ENCODE peak calls at places on chromosomes 12 and 14, in eight cellular contexts. N, Y, B, G, F, L, Q and R are unnamed samples.

GRCh38 chr12:90333939-90334338 is 621.0 kb downstream of the CCER1 start:
- DNase-seq in N (peak; percentile 3), Y (no peak), B (peak; percentile 53), G (no peak), F (no peak), L (no peak), Q (no peak), R (no peak)

GRCh38 chr12:114201794-114202193 is 204.2 kb downstream of the TBX5 start:
- DNase-seq in N (no peak), Y (no peak), B (no peak), G (no peak), F (no peak), L (no peak), Q (no peak), R (no peak)

GRCh38 chr12:50641566-50641965 is 122.3 kb upstream of the ATF1 start:
- DNase-seq in N (no peak), Y (no peak), B (no peak), G (no peak), F (no peak), L (no peak), Q (no peak), R (no peak)

GRCh38 chr14:65658202-65658601 is 245.7 kb downstream of the FUT8 start:
- DNase-seq in N (peak; percentile 67), Y (peak; percentile 13), B (no peak), G (no peak), F (no peak), L (no peak), Q (no peak), R (no peak)

GRCh38 chr12:7093892-7094291 is 1.6 kb upstream of the C1R start:
- DNase-seq in N (peak; percentile 83), Y (no peak), B (no peak), G (no peak), F (no peak), L (no peak), Q (peak; percentile 77), R (peak; percentile 79)

GRCh38 chr14:54438703-54439102 is 2.5 kb downstream of the CNIH1 start:
- DNase-seq in N (no peak), Y (no peak), B (no peak), G (no peak), F (no peak), L (no peak), Q (no peak), R (no peak)

GRCh38 chr12:53751336-53752191 is at the start of gene CISTR:
- DNase-seq in N (peak; percentile 35), Y (no peak), B (no peak), G (peak; percentile 52), F (peak; percentile 20), L (peak; percentile 60), Q (no peak), R (peak; percentile 49)

GRCh38 chr12:111437816-111438454 is 32.2 kb downstream of the SH2B3 start:
- DNase-seq in N (peak; percentile 92), Y (peak; percentile 56), B (peak; percentile 95), G (no peak), F (no peak), L (peak; percentile 76), Q (no peak), R (peak; percentile 79)

GRCh38 chr12:85835810-85836715 is at the start of gene RASSF9:
- DNase-seq in N (peak; percentile 90), Y (no peak), B (peak; percentile 84), G (peak; percentile 82), F (no peak), L (peak; percentile 77), Q (no peak), R (peak; percentile 91)

GRCh38 chr12:32532415-32532814 is 133.1 kb downstream of the FGD4 start:
- DNase-seq in N (no peak), Y (no peak), B (no peak), G (no peak), F (no peak), L (no peak), Q (no peak), R (no peak)

GRCh38 chr12:124512667-124513296 is 54.6 kb downstream of the NCOR2 start:
- DNase-seq in N (peak; percentile 93), Y (no peak), B (peak; percentile 96), G (peak; percentile 87), F (no peak), L (peak; percentile 88), Q (peak; percentile 95), R (peak; percentile 93)

GRCh38 chr14:103131580-103131979 is 8.3 kb downstream of the TNFAIP2 start:
- DNase-seq in N (no peak), Y (no peak), B (no peak), G (peak; percentile 35), F (no peak), L (no peak), Q (no peak), R (no peak)

GRCh38 chr12:132348176-132348575 is 18.8 kb upstream of the GALNT9 start:
- DNase-seq in N (no peak), Y (no peak), B (no peak), G (no peak), F (no peak), L (peak; percentile 32), Q (no peak), R (no peak)
- H3K27me3 ChIP-seq in N (peaks cover 43% of the 10 kb centered on the region), Y (peaks cover 8% of the 10 kb centered on the region), B (no peaks in the 10 kb centered on the region), G (no peaks in the 10 kb centered on the region), F (no peaks in the 10 kb centered on the region), L (peaks cover 28% of the 10 kb centered on the region), Q (peaks cover 70% of the 10 kb centered on the region), R (peaks cover 66% of the 10 kb centered on the region)

GRCh38 chr12:56256326-56256960 is 1.7 kb downstream of the ANKRD52 start:
- DNase-seq in N (peak; percentile 82), Y (no peak), B (no peak), G (no peak), F (no peak), L (no peak), Q (no peak), R (peak; percentile 59)
- H3K4me3 ChIP-seq in N (peak overlapping the region; percentile 96), Y (no peak overlapping the region), B (no peak overlapping the region), G (no peak overlapping the region), F (no peak overlapping the region), L (no peak overlapping the region), Q (peak overlapping the region; percentile 79), R (peak overlapping the region; percentile 86)

GRCh38 chr12:61291647-61292046 is 968.6 kb upstream of the USP15 start:
- DNase-seq in N (no peak), Y (no peak), B (no peak), G (no peak), F (no peak), L (no peak), Q (no peak), R (no peak)

GRCh38 chr12:61290473-61290872 is 969.7 kb upstream of the USP15 start:
- DNase-seq in N (no peak), Y (no peak), B (no peak), G (no peak), F (no peak), L (no peak), Q (no peak), R (no peak)
- H3K9me3 ChIP-seq in N (no peaks in the 10 kb centered on the region), Y (peaks cover 2% of the 10 kb centered on the region), B (peaks cover 4% of the 10 kb centered on the region), G (no peaks in the 10 kb centered on the region), F (no peaks in the 10 kb centered on the region), L (peaks cover 27% of the 10 kb centered on the region), Q (peaks cover 14% of the 10 kb centered on the region), R (peaks cover 16% of the 10 kb centered on the region)

DNA sequence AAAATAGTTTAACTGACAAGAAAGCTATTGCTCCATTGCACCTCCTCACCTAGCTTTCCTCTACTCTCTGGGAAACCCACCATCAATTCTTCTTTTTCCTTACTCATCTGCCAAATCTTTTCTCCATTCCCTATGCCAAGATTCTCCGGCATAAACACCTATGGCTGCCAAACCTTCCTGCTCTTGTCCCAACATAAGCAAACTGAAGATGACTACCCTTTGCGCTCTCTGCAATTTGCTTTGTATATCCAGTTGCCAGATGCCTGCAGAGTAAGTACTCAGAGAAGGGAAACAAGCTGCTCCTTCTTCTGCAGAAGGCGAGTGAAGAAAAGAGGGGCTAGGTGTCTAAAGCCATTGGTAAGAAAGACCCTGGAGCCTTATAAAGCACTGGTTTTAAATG is 11.5 kb downstream of the PTGER2 start:
- DNase-seq in N (no peak), Y (no peak), B (no peak), G (no peak), F (no peak), L (no peak), Q (no peak), R (no peak)
- H3K27me3 ChIP-seq in N (no peaks in the 10 kb centered on the region), Y (no peaks in the 10 kb centered on the region), B (peaks cover 1% of the 10 kb centered on the region), G (no peaks in the 10 kb centered on the region), F (no peaks in the 10 kb centered on the region), L (no peaks in the 10 kb centered on the region), Q (no peaks in the 10 kb centered on the region), R (no peaks in the 10 kb centered on the region)

GRCh38 chr12:14418526-14418925 is 53.0 kb downstream of the ATF7IP start:
- DNase-seq in N (peak; percentile 56), Y (no peak), B (peak; percentile 83), G (no peak), F (no peak), L (no peak), Q (no peak), R (peak; percentile 63)
- H3K4me3 ChIP-seq in N (peak overlapping the region; percentile 24), Y (no peak overlapping the region), B (no peak overlapping the region), G (no peak overlapping the region), F (peak overlapping the region; percentile 25), L (no peak overlapping the region), Q (no peak overlapping the region), R (peak overlapping the region; percentile 54)

GRCh38 chr12:133124674-133125073 is 5.4 kb downstream of the ZNF891 start:
- DNase-seq in N (no peak), Y (no peak), B (no peak), G (no peak), F (no peak), L (no peak), Q (no peak), R (no peak)

GRCh38 chr12:133120385-133121191 is 9.5 kb downstream of the ZNF891 start:
- DNase-seq in N (no peak), Y (no peak), B (no peak), G (no peak), F (no peak), L (no peak), Q (no peak), R (no peak)
- H3K9me3 ChIP-seq in N (peaks cover 10% of the 10 kb centered on the region), Y (peaks cover 49% of the 10 kb centered on the region), B (peaks cover 17% of the 10 kb centered on the region), G (peaks cover 79% of the 10 kb centered on the region), F (peaks cover 87% of the 10 kb centered on the region), L (peaks cover 100% of the 10 kb centered on the region), Q (peaks cover 90% of the 10 kb centered on the region), R (peaks cover 100% of the 10 kb centered on the region)

DNA sequence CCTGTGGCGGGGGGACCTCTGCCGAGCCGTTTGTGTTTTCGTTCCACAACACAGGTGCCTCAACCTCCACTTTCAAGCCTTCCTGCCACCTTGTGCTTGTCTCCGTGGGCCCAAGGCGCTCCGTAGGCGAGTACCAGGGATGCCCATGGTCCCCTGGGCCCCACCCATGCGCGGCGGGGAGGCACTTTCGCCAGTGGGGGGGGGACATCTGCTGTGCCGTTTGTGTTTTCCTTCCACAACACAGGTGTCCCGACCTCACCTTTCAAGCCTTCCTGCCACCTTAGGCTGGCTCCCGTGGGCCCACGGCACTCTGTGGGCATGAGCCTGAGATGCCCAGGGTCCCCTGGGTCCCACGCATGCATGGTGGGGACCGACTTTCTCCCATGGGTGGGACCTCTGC is 335.9 kb downstream of the ALG10 start:
- DNase-seq in N (no peak), Y (no peak), B (no peak), G (no peak), F (no peak), L (no peak), Q (no peak), R (no peak)
- H3K27me3 ChIP-seq in N (no peaks in the 10 kb centered on the region), Y (no peaks in the 10 kb centered on the region), B (no peaks in the 10 kb centered on the region), G (no peaks in the 10 kb centered on the region), F (no peaks in the 10 kb centered on the region), L (peaks cover 7% of the 10 kb centered on the region), Q (no peaks in the 10 kb centered on the region), R (no peaks in the 10 kb centered on the region)

DNA sequence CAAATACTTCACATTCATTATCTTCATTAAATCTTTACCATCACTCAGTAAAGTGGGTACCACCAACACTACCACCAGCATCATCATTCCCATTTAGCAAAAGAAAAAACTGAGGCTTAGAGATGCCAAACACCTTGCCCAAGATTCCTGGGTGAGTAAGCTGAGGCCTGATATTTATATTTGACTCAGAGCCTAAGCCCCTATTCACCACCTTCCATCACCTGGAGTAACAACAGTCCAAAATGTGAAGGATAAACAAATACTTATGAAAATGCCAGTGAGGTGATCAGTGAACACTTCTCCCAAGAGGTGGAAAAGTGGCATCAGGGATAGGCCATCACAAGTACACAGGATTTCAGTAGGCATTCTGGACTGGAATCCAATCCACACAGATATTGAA is 3.7 kb downstream of the SLC38A1 start:
- DNase-seq in N (peak; percentile 5), Y (no peak), B (no peak), G (no peak), F (no peak), L (no peak), Q (no peak), R (no peak)
- H3K4me3 ChIP-seq in N (no peak overlapping the region), Y (no peak overlapping the region), B (no peak overlapping the region), G (no peak overlapping the region), F (peak overlapping the region; percentile 96), L (no peak overlapping the region), Q (peak overlapping the region; percentile 80), R (no peak overlapping the region)